ENCODE peak calls at places on chromosome 7, in five cellular contexts. M, C, Y, G and R are unnamed samples.
A peak's percentile ranks its signal among the peaks of the same experiment; 100 is the strongest.

GRCh38 chr7:35849158-35849831 is 48.4 kb downstream of the SEPTIN7 start:
- DNase-seq in Y (no peak), G (no peak), M (peak; percentile 66), C (no peak), R (no peak)

GRCh38 chr7:87885018-87885417 is 8.7 kb downstream of the DBF4 start:
- DNase-seq in M (no peak), C (no peak), G (no peak), Y (no peak), R (no peak)

GRCh38 chr7:123190109-123190831 is 9.5 kb downstream of the SLC13A1 start:
- DNase-seq in C (no peak), Y (no peak), G (no peak), M (no peak), R (no peak)

GRCh38 chr7:77657427-77658331 is 38.6 kb upstream of the RSBN1L start:
- DNase-seq in G (peak; percentile 69), Y (peak; percentile 19), M (no peak), C (no peak), R (peak; percentile 35)

GRCh38 chr7:151876899-151877777 is at the start of gene PRKAG2:
- DNase-seq in C (peak; percentile 49), M (no peak), G (peak; percentile 76), Y (no peak), R (peak; percentile 52)

GRCh38 chr7:32892521-32893224 is 1.1 kb upstream of the KBTBD2 start:
- DNase-seq in G (peak; percentile 69), M (peak; percentile 32), C (no peak), Y (peak; percentile 64), R (no peak)

GRCh38 chr7:115332691-115333090 is 410.8 kb downstream of the MDFIC start:
- DNase-seq in C (no peak), Y (no peak), G (no peak), M (no peak), R (no peak)

GRCh38 chr7:159030490-159031134 is 114.1 kb downstream of the VIPR2 start:
- DNase-seq in M (peak; percentile 10), C (peak; percentile 22), G (peak; percentile 67), Y (no peak), R (peak; percentile 43)

GRCh38 chr7:29883462-29884398 is 77.4 kb downstream of the WIPF3 start:
- DNase-seq in C (no peak), M (no peak), Y (no peak), G (no peak), R (no peak)

GRCh38 chr7:28347964-28348363 is 64.4 kb upstream of the CREB5 start:
- DNase-seq in Y (no peak), M (peak; percentile 23), G (no peak), C (no peak), R (no peak)

GRCh38 chr7:50283206-50283605 is 21.3 kb upstream of the IKZF1 start:
- DNase-seq in C (no peak), G (no peak), Y (peak; percentile 8), M (no peak), R (no peak)

GRCh38 chr7:44056681-44057080 is 8.7 kb downstream of the PGAM2 start:
- DNase-seq in M (no peak), Y (no peak), C (no peak), G (no peak), R (no peak)

GRCh38 chr7:55533050-55533728 is 39.1 kb downstream of the VOPP1 start:
- DNase-seq in C (peak; percentile 35), G (peak; percentile 85), M (peak; percentile 37), Y (no peak), R (peak; percentile 17)

GRCh38 chr7:148973256-148973655 is 55.0 kb downstream of the PDIA4 start:
- DNase-seq in C (no peak), G (no peak), M (no peak), Y (no peak), R (no peak)

GRCh38 chr7:155141562-155141961 is 71.4 kb downstream of the HTR5A start:
- DNase-seq in Y (no peak), G (no peak), C (no peak), M (no peak), R (no peak)

GRCh38 chr7:137935849-137936508 is 65.9 kb downstream of the CREB3L2 start:
- DNase-seq in M (no peak), Y (no peak), C (no peak), G (peak; percentile 83), R (no peak)

GRCh38 chr7:12570148-12570528 is 382 bp upstream of the SCIN start:
- DNase-seq in G (no peak), Y (no peak), C (no peak), M (no peak), R (no peak)

GRCh38 chr7:36723951-36724664 is at the start of gene AOAH:
- DNase-seq in Y (no peak), C (no peak), G (peak; percentile 79), M (no peak), R (no peak)

GRCh38 chr7:91551377-91552175 is 287.3 kb downstream of the FZD1 start:
- DNase-seq in M (no peak), Y (no peak), C (no peak), G (no peak), R (no peak)

GRCh38 chr7:133040178-133040577 is 41.7 kb downstream of the CHCHD3 start:
- DNase-seq in Y (no peak), C (no peak), M (no peak), G (no peak), R (no peak)

GRCh38 chr7:29208410-29209250 is 14.1 kb downstream of the CHN2 start:
- DNase-seq in M (no peak), G (no peak), C (no peak), Y (no peak), R (no peak)

GRCh38 chr7:114048386-114049235 is 129.8 kb upstream of the PPP1R3A start:
- DNase-seq in M (peak; percentile 32), G (peak; percentile 53), C (no peak), Y (no peak), R (no peak)

GRCh38 chr7:44969701-44970494 is 8.9 kb downstream of the MYO1G start:
- DNase-seq in Y (no peak), M (no peak), G (no peak), C (no peak), R (no peak)

GRCh38 chr7:55056577-55057480 is 38.0 kb downstream of the EGFR start:
- DNase-seq in C (no peak), G (no peak), Y (no peak), M (peak; percentile 83), R (no peak)

GRCh38 chr7:1677206-1678069 is 7.4 kb downstream of the ELFN1 start:
- DNase-seq in C (no peak), M (no peak), G (no peak), Y (no peak), R (no peak)

GRCh38 chr7:101108330-101108857 is 18.5 kb upstream of the SERPINE1 start:
- DNase-seq in M (no peak), Y (peak; percentile 10), C (no peak), G (peak; percentile 78), R (no peak)

GRCh38 chr7:132653364-132653930 is 77.2 kb upstream of the PLXNA4 start:
- DNase-seq in G (peak; percentile 72), C (no peak), Y (no peak), M (no peak), R (no peak)

GRCh38 chr7:38367301-38367700 is 93.9 kb upstream of the TARP start:
- DNase-seq in Y (no peak), G (peak; percentile 8), C (no peak), M (no peak), R (no peak)